ENCODE peak calls at places on chromosomes 13 and 19, in ten cellular contexts. One of them, this sample, is unnamed.

GRCh38 chr13:26872444-26873173 is 112.0 kb upstream of the GPR12 start:
- DNase-seq in activated T-helper 1 cell treated with anti-CD3 and anti-CD28 coated beads, Interleukin-2, amount 50 U/mL, for 16 hours: no peak
- DNase-seq in stimulated activated naive CD4-positive, alpha-beta T cell: peak
- DNase-seq in left colon: no peak
- DNase-seq in stimulated activated CD4-positive, alpha-beta T cell treated with anti-CD3 and anti-CD28 coated beads, Interleukin-2, amount 100 ng/mL, for 48 hours: peak
- DNase-seq in osteocyte: no peak
- DNase-seq in lower lobe of right lung: peak
- DNase-seq in lower leg skin: peak
- DNase-seq in NCI-H2029: peak
- DNase-seq in stimulated activated CD8-positive, alpha-beta memory T cell treated with anti-CD3 and anti-CD28 coated beads, Interleukin-12 subunit alpha, Interleukin-12 subunit beta, amount 100 ng/mL, for 1 hour: peak
- DNase-seq in this sample: peak

GRCh38 chr19:4967738-4968461 is 1.0 kb upstream of the KDM4B start:
- DNase-seq in lower lobe of right lung: no peak
- DNase-seq in stimulated activated CD4-positive, alpha-beta T cell treated with anti-CD3 and anti-CD28 coated beads, Interleukin-2, amount 100 ng/mL, for 48 hours: no peak
- DNase-seq in left colon: no peak
- DNase-seq in stimulated activated CD8-positive, alpha-beta memory T cell treated with anti-CD3 and anti-CD28 coated beads, Interleukin-12 subunit alpha, Interleukin-12 subunit beta, amount 100 ng/mL, for 1 hour: no peak
- DNase-seq in stimulated activated naive CD4-positive, alpha-beta T cell: no peak
- DNase-seq in activated T-helper 1 cell treated with anti-CD3 and anti-CD28 coated beads, Interleukin-2, amount 50 U/mL, for 16 hours: no peak
- DNase-seq in NCI-H2029: no peak
- DNase-seq in osteocyte: no peak
- DNase-seq in lower leg skin: no peak
- DNase-seq in this sample: no peak

GRCh38 chr19:43715776-43716175 is at the start of gene IRGC:
- DNase-seq in left colon: no peak
- DNase-seq in activated T-helper 1 cell treated with anti-CD3 and anti-CD28 coated beads, Interleukin-2, amount 50 U/mL, for 16 hours: no peak
- DNase-seq in osteocyte: no peak
- DNase-seq in stimulated activated CD4-positive, alpha-beta T cell treated with anti-CD3 and anti-CD28 coated beads, Interleukin-2, amount 100 ng/mL, for 48 hours: no peak
- DNase-seq in stimulated activated CD8-positive, alpha-beta memory T cell treated with anti-CD3 and anti-CD28 coated beads, Interleukin-12 subunit alpha, Interleukin-12 subunit beta, amount 100 ng/mL, for 1 hour: no peak
- DNase-seq in NCI-H2029: no peak
- DNase-seq in lower leg skin: no peak
- DNase-seq in stimulated activated naive CD4-positive, alpha-beta T cell: no peak
- DNase-seq in lower lobe of right lung: no peak
- DNase-seq in this sample: no peak

GRCh38 chr13:30429721-30430694 is 7.7 kb downstream of the UBE2L5 start:
- DNase-seq in lower lobe of right lung: no peak
- DNase-seq in activated T-helper 1 cell treated with anti-CD3 and anti-CD28 coated beads, Interleukin-2, amount 50 U/mL, for 16 hours: no peak
- DNase-seq in osteocyte: no peak
- DNase-seq in stimulated activated naive CD4-positive, alpha-beta T cell: no peak
- DNase-seq in NCI-H2029: no peak
- DNase-seq in stimulated activated CD8-positive, alpha-beta memory T cell treated with anti-CD3 and anti-CD28 coated beads, Interleukin-12 subunit alpha, Interleukin-12 subunit beta, amount 100 ng/mL, for 1 hour: no peak
- DNase-seq in left colon: no peak
- DNase-seq in stimulated activated CD4-positive, alpha-beta T cell treated with anti-CD3 and anti-CD28 coated beads, Interleukin-2, amount 100 ng/mL, for 48 hours: no peak
- DNase-seq in lower leg skin: no peak
- DNase-seq in this sample: no peak

GRCh38 chr13:79830426-79830825 is 349.5 kb downstream of the NDFIP2 start:
- DNase-seq in NCI-H2029: no peak
- DNase-seq in activated T-helper 1 cell treated with anti-CD3 and anti-CD28 coated beads, Interleukin-2, amount 50 U/mL, for 16 hours: no peak
- DNase-seq in stimulated activated CD4-positive, alpha-beta T cell treated with anti-CD3 and anti-CD28 coated beads, Interleukin-2, amount 100 ng/mL, for 48 hours: no peak
- DNase-seq in lower leg skin: no peak
- DNase-seq in osteocyte: no peak
- DNase-seq in lower lobe of right lung: no peak
- DNase-seq in stimulated activated CD8-positive, alpha-beta memory T cell treated with anti-CD3 and anti-CD28 coated beads, Interleukin-12 subunit alpha, Interleukin-12 subunit beta, amount 100 ng/mL, for 1 hour: no peak
- DNase-seq in left colon: no peak
- DNase-seq in stimulated activated naive CD4-positive, alpha-beta T cell: no peak
- DNase-seq in this sample: no peak

GRCh38 chr19:43525836-43526771 is 897 bp downstream of the ETHE1 start:
- DNase-seq in lower lobe of right lung: peak
- DNase-seq in osteocyte: no peak
- DNase-seq in lower leg skin: peak
- DNase-seq in left colon: peak
- DNase-seq in NCI-H2029: no peak
- DNase-seq in stimulated activated CD8-positive, alpha-beta memory T cell treated with anti-CD3 and anti-CD28 coated beads, Interleukin-12 subunit alpha, Interleukin-12 subunit beta, amount 100 ng/mL, for 1 hour: no peak
- DNase-seq in activated T-helper 1 cell treated with anti-CD3 and anti-CD28 coated beads, Interleukin-2, amount 50 U/mL, for 16 hours: no peak
- DNase-seq in stimulated activated naive CD4-positive, alpha-beta T cell: no peak
- DNase-seq in stimulated activated CD4-positive, alpha-beta T cell treated with anti-CD3 and anti-CD28 coated beads, Interleukin-2, amount 100 ng/mL, for 48 hours: peak
- DNase-seq in this sample: no peak

GRCh38 chr13:24681930-24682329 is 1.7 kb downstream of the ATP12A start:
- DNase-seq in lower lobe of right lung: no peak
- DNase-seq in left colon: no peak
- DNase-seq in stimulated activated CD4-positive, alpha-beta T cell treated with anti-CD3 and anti-CD28 coated beads, Interleukin-2, amount 100 ng/mL, for 48 hours: no peak
- DNase-seq in NCI-H2029: no peak
- DNase-seq in activated T-helper 1 cell treated with anti-CD3 and anti-CD28 coated beads, Interleukin-2, amount 50 U/mL, for 16 hours: no peak
- DNase-seq in osteocyte: no peak
- DNase-seq in stimulated activated naive CD4-positive, alpha-beta T cell: no peak
- DNase-seq in lower leg skin: no peak
- DNase-seq in stimulated activated CD8-positive, alpha-beta memory T cell treated with anti-CD3 and anti-CD28 coated beads, Interleukin-12 subunit alpha, Interleukin-12 subunit beta, amount 100 ng/mL, for 1 hour: no peak
- DNase-seq in this sample: no peak

GRCh38 chr19:58336820-58337219 is 10.0 kb downstream of the ZSCAN22 start:
- DNase-seq in lower leg skin: no peak
- DNase-seq in stimulated activated CD4-positive, alpha-beta T cell treated with anti-CD3 and anti-CD28 coated beads, Interleukin-2, amount 100 ng/mL, for 48 hours: no peak
- DNase-seq in stimulated activated CD8-positive, alpha-beta memory T cell treated with anti-CD3 and anti-CD28 coated beads, Interleukin-12 subunit alpha, Interleukin-12 subunit beta, amount 100 ng/mL, for 1 hour: no peak
- DNase-seq in left colon: no peak
- DNase-seq in stimulated activated naive CD4-positive, alpha-beta T cell: no peak
- DNase-seq in osteocyte: no peak
- DNase-seq in NCI-H2029: no peak
- DNase-seq in activated T-helper 1 cell treated with anti-CD3 and anti-CD28 coated beads, Interleukin-2, amount 50 U/mL, for 16 hours: no peak
- DNase-seq in lower lobe of right lung: no peak
- DNase-seq in this sample: no peak

GRCh38 chr13:110748271-110748670 is 34.8 kb downstream of the ING1 start:
- DNase-seq in lower leg skin: no peak
- DNase-seq in stimulated activated CD8-positive, alpha-beta memory T cell treated with anti-CD3 and anti-CD28 coated beads, Interleukin-12 subunit alpha, Interleukin-12 subunit beta, amount 100 ng/mL, for 1 hour: no peak
- DNase-seq in lower lobe of right lung: no peak
- DNase-seq in stimulated activated CD4-positive, alpha-beta T cell treated with anti-CD3 and anti-CD28 coated beads, Interleukin-2, amount 100 ng/mL, for 48 hours: no peak
- DNase-seq in activated T-helper 1 cell treated with anti-CD3 and anti-CD28 coated beads, Interleukin-2, amount 50 U/mL, for 16 hours: no peak
- DNase-seq in NCI-H2029: no peak
- DNase-seq in stimulated activated naive CD4-positive, alpha-beta T cell: no peak
- DNase-seq in left colon: no peak
- DNase-seq in osteocyte: no peak
- DNase-seq in this sample: no peak

GRCh38 chr19:10891360-10892108 is 20.2 kb downstream of the CARM1 start:
- DNase-seq in NCI-H2029: no peak
- DNase-seq in lower lobe of right lung: no peak
- DNase-seq in lower leg skin: no peak
- DNase-seq in stimulated activated CD4-positive, alpha-beta T cell treated with anti-CD3 and anti-CD28 coated beads, Interleukin-2, amount 100 ng/mL, for 48 hours: no peak
- DNase-seq in stimulated activated naive CD4-positive, alpha-beta T cell: no peak
- DNase-seq in activated T-helper 1 cell treated with anti-CD3 and anti-CD28 coated beads, Interleukin-2, amount 50 U/mL, for 16 hours: no peak
- DNase-seq in osteocyte: no peak
- DNase-seq in left colon: peak
- DNase-seq in stimulated activated CD8-positive, alpha-beta memory T cell treated with anti-CD3 and anti-CD28 coated beads, Interleukin-12 subunit alpha, Interleukin-12 subunit beta, amount 100 ng/mL, for 1 hour: no peak
- DNase-seq in this sample: no peak

GRCh38 chr13:27969866-27970229 is 733 bp upstream of the CDX2 start:
- DNase-seq in lower lobe of right lung: no peak
- DNase-seq in stimulated activated naive CD4-positive, alpha-beta T cell: no peak
- DNase-seq in stimulated activated CD8-positive, alpha-beta memory T cell treated with anti-CD3 and anti-CD28 coated beads, Interleukin-12 subunit alpha, Interleukin-12 subunit beta, amount 100 ng/mL, for 1 hour: no peak
- DNase-seq in activated T-helper 1 cell treated with anti-CD3 and anti-CD28 coated beads, Interleukin-2, amount 50 U/mL, for 16 hours: no peak
- DNase-seq in stimulated activated CD4-positive, alpha-beta T cell treated with anti-CD3 and anti-CD28 coated beads, Interleukin-2, amount 100 ng/mL, for 48 hours: no peak
- DNase-seq in left colon: no peak
- DNase-seq in lower leg skin: no peak
- DNase-seq in NCI-H2029: no peak
- DNase-seq in osteocyte: no peak
- DNase-seq in this sample: no peak

GRCh38 chr19:1654178-1654792 is 1.9 kb upstream of the TCF3 start:
- DNase-seq in lower lobe of right lung: no peak
- DNase-seq in stimulated activated naive CD4-positive, alpha-beta T cell: no peak
- DNase-seq in stimulated activated CD4-positive, alpha-beta T cell treated with anti-CD3 and anti-CD28 coated beads, Interleukin-2, amount 100 ng/mL, for 48 hours: no peak
- DNase-seq in osteocyte: no peak
- DNase-seq in NCI-H2029: no peak
- DNase-seq in left colon: no peak
- DNase-seq in activated T-helper 1 cell treated with anti-CD3 and anti-CD28 coated beads, Interleukin-2, amount 50 U/mL, for 16 hours: no peak
- DNase-seq in lower leg skin: no peak
- DNase-seq in stimulated activated CD8-positive, alpha-beta memory T cell treated with anti-CD3 and anti-CD28 coated beads, Interleukin-12 subunit alpha, Interleukin-12 subunit beta, amount 100 ng/mL, for 1 hour: no peak
- DNase-seq in this sample: no peak

GRCh38 chr13:67438465-67438864 is 208.3 kb upstream of the PCDH9 start:
- DNase-seq in activated T-helper 1 cell treated with anti-CD3 and anti-CD28 coated beads, Interleukin-2, amount 50 U/mL, for 16 hours: no peak
- DNase-seq in stimulated activated CD4-positive, alpha-beta T cell treated with anti-CD3 and anti-CD28 coated beads, Interleukin-2, amount 100 ng/mL, for 48 hours: no peak
- DNase-seq in osteocyte: no peak
- DNase-seq in left colon: no peak
- DNase-seq in stimulated activated naive CD4-positive, alpha-beta T cell: no peak
- DNase-seq in lower lobe of right lung: no peak
- DNase-seq in stimulated activated CD8-positive, alpha-beta memory T cell treated with anti-CD3 and anti-CD28 coated beads, Interleukin-12 subunit alpha, Interleukin-12 subunit beta, amount 100 ng/mL, for 1 hour: no peak
- DNase-seq in lower leg skin: no peak
- DNase-seq in NCI-H2029: no peak
- DNase-seq in this sample: no peak

GRCh38 chr19:8458380-8458779 is 13.6 kb downstream of the HNRNPM start:
- DNase-seq in lower leg skin: no peak
- DNase-seq in stimulated activated naive CD4-positive, alpha-beta T cell: no peak
- DNase-seq in osteocyte: no peak
- DNase-seq in left colon: no peak
- DNase-seq in lower lobe of right lung: no peak
- DNase-seq in activated T-helper 1 cell treated with anti-CD3 and anti-CD28 coated beads, Interleukin-2, amount 50 U/mL, for 16 hours: no peak
- DNase-seq in NCI-H2029: no peak
- DNase-seq in stimulated activated CD4-positive, alpha-beta T cell treated with anti-CD3 and anti-CD28 coated beads, Interleukin-2, amount 100 ng/mL, for 48 hours: no peak
- DNase-seq in stimulated activated CD8-positive, alpha-beta memory T cell treated with anti-CD3 and anti-CD28 coated beads, Interleukin-12 subunit alpha, Interleukin-12 subunit beta, amount 100 ng/mL, for 1 hour: no peak
- DNase-seq in this sample: no peak

GRCh38 chr19:49564616-49565045 is 15.7 kb downstream of the NOSIP start:
- DNase-seq in stimulated activated naive CD4-positive, alpha-beta T cell: peak
- DNase-seq in left colon: peak
- DNase-seq in lower leg skin: no peak
- DNase-seq in osteocyte: no peak
- DNase-seq in lower lobe of right lung: no peak
- DNase-seq in stimulated activated CD8-positive, alpha-beta memory T cell treated with anti-CD3 and anti-CD28 coated beads, Interleukin-12 subunit alpha, Interleukin-12 subunit beta, amount 100 ng/mL, for 1 hour: no peak
- DNase-seq in NCI-H2029: no peak
- DNase-seq in stimulated activated CD4-positive, alpha-beta T cell treated with anti-CD3 and anti-CD28 coated beads, Interleukin-2, amount 100 ng/mL, for 48 hours: no peak
- DNase-seq in activated T-helper 1 cell treated with anti-CD3 and anti-CD28 coated beads, Interleukin-2, amount 50 U/mL, for 16 hours: no peak
- DNase-seq in this sample: no peak